ENCODE peak calls at places on chromosomes 12 and 14, in six cellular contexts. Z is thyroid gland, G is ovary, P is A549, V is breast epithelium, R is heart left ventricle. C is an unnamed sample. For H3K9me3, the result is how much of the 10 kb centered on the place peaks cover.

GRCh38 chr12:112305951-112306350 is 76.3 kb downstream of the HECTD4 start:
- DNase-seq in R (no peak), V (no peak), Z (no peak), G (no peak), P (no peak), C (no peak)

GRCh38 chr12:72681028-72681427 is 408.9 kb downstream of the TRHDE start:
- DNase-seq in R (no peak), Z (no peak), V (no peak), G (no peak), P (no peak), C (no peak)

GRCh38 chr14:36429692-36430091 is 90.3 kb downstream of the NKX2-1 start:
- DNase-seq in P (no peak), G (no peak), V (no peak), Z (no peak), R (no peak), C (no peak)

GRCh38 chr12:104473374-104473983 is 16.7 kb downstream of the CHST11 start:
- DNase-seq in G (no peak), V (no peak), R (no peak), P (no peak), Z (no peak), C (no peak)

GRCh38 chr14:99887407-99887806 is 94.2 kb downstream of the EML1 start:
- DNase-seq in R (no peak), Z (no peak), G (no peak), V (no peak), P (no peak), C (no peak)

GRCh38 chr14:106665814-106666213 is 1139.4 kb downstream of the TMEM121 start:
- DNase-seq in R (no peak), V (no peak), P (no peak), G (no peak), Z (no peak), C (no peak)

GRCh38 chr12:29157486-29157946 is 8.4 kb downstream of the FAR2 start:
- DNase-seq in Z (no peak), P (no peak), R (no peak), V (no peak), G (no peak), C (no peak)

GRCh38 chr14:58824106-58824505 is 186.3 kb downstream of the DACT1 start:
- DNase-seq in P (no peak), Z (no peak), V (no peak), R (no peak), G (no peak), C (no peak)

GRCh38 chr12:77047341-77048202 is 17.8 kb downstream of the E2F7 start:
- DNase-seq in R (no peak), G (no peak), P (no peak), Z (no peak), V (no peak), C (no peak)

GRCh38 chr12:8698132-8698829 is 490 bp downstream of the RIMKLB start:
- DNase-seq in V (peak), Z (peak), G (peak), P (peak), R (peak), C (peak)

GRCh38 chr12:68259318-68259940 is 6.0 kb upstream of the IL22 start:
- DNase-seq in Z (no peak), P (no peak), V (no peak), G (no peak), R (no peak), C (no peak)

GRCh38 chr12:70178038-70178437 is 65.2 kb upstream of the CNOT2 start:
- DNase-seq in P (no peak), Z (no peak), V (no peak), R (no peak), G (no peak), C (no peak)

GRCh38 chr14:99955826-99956455 is 109.3 kb upstream of the EVL start:
- DNase-seq in R (no peak), V (no peak), G (no peak), P (no peak), Z (no peak), C (no peak)

GRCh38 chr14:97166497-97166896 is 369.3 kb downstream of the VRK1 start:
- DNase-seq in R (no peak), G (no peak), Z (no peak), V (no peak), P (no peak), C (no peak)

GRCh38 chr12:88658009-88658408 is 77.7 kb upstream of the KITLG start:
- DNase-seq in V (no peak), G (no peak), R (peak), P (no peak), Z (no peak), C (no peak)

GRCh38 chr14:89000007-89000942 is 175.8 kb downstream of the TTC8 start:
- DNase-seq in Z (no peak), V (no peak), G (no peak), R (no peak), P (peak), C (no peak)

GRCh38 chr14:96925422-96925821 is 128.2 kb downstream of the VRK1 start:
- DNase-seq in P (no peak), V (no peak), Z (no peak), R (no peak), G (no peak), C (no peak)

GRCh38 chr12:56988207-56988739 is 18.1 kb downstream of the ZBTB39 start:
- DNase-seq in P (no peak), V (no peak), G (no peak), R (peak), Z (no peak), C (no peak)

GRCh38 chr12:68953536-68953935 is 20.6 kb upstream of the CPM start:
- DNase-seq in Z (no peak), R (no peak), P (no peak), G (no peak), V (no peak), C (no peak)

GRCh38 chr14:72745991-72746980 is 147.6 kb downstream of the DPF3 start:
- DNase-seq in R (no peak), V (no peak), G (peak), P (no peak), Z (peak), C (no peak)

GRCh38 chr14:97485172-97485571 is 688.0 kb downstream of the VRK1 start:
- DNase-seq in V (no peak), Z (no peak), G (no peak), P (no peak), R (no peak), C (no peak)

GRCh38 chr14:23123419-23123818 is 4.4 kb upstream of the CEBPE start:
- DNase-seq in V (peak), R (peak), P (no peak), Z (peak), G (peak), C (peak)

GRCh38 chr14:106200539-106201310 is 674.3 kb downstream of the TMEM121 start:
- DNase-seq in V (no peak), R (no peak), P (no peak), G (no peak), Z (no peak), C (no peak)

GRCh38 chr14:99058542-99058941 is 213.5 kb downstream of the BCL11B start:
- DNase-seq in V (no peak), Z (no peak), R (no peak), P (no peak), G (no peak), C (no peak)

GRCh38 chr12:1913377-1914115 is 4.9 kb downstream of the CACNA2D4 start:
- DNase-seq in P (no peak), G (no peak), V (peak), R (no peak), Z (no peak), C (peak)

GRCh38 chr12:47178014-47178413 is 98.3 kb upstream of the AMIGO2 start:
- DNase-seq in P (no peak), Z (no peak), G (no peak), R (no peak), V (no peak), C (no peak)

GRCh38 chr12:46371718-46372130 is 849 bp downstream of the SLC38A2 start:
- DNase-seq in V (peak), Z (peak), R (peak), G (no peak), P (peak), C (peak)

GRCh38 chr14:75294649-75295033 is 16.0 kb downstream of the FOS start:
- DNase-seq in P (peak), Z (no peak), V (no peak), G (no peak), R (no peak), C (no peak)

DNA sequence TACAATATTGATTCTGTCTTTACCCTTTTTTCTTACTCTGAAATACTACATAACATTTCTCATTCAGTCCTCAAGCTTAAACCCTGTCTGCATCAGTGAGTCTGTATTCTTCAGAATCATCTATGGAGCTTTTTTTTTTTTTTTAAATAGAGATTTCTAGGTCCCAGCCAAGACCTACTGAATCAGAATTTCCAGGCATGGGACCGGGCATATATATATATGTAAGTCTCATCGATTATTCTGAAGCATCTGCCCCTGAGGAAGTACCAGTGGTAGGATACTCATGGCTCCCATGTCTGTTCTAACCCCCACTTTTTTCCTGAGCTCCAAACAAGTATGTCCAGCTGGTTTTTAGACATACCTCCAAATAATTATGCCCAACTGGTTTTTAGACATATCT is 6.1 kb downstream of the DDX47 start:
- DNase-seq in Z (no peak), R (no peak), G (no peak), V (no peak), P (no peak), C (no peak)
- TF ChIP-seq POLR2A in Z (no peak), R (no peak), G (no peak), V (no peak), P (no peak), C (no peak)

GRCh38 chr12:133203344-133204263 is 22.3 kb downstream of the ZNF268 start:
- DNase-seq in G (no peak), V (no peak), P (no peak), Z (no peak), R (no peak), C (no peak)
- H3K9me3 ChIP-seq in G (under half), V (half or more), P (half or more), Z (under half), R (half or more), C (half or more)

GRCh38 chr14:87748558-87748957 is 244.4 kb downstream of the GALC start:
- DNase-seq in Z (no peak), R (no peak), V (no peak), P (no peak), G (no peak), C (no peak)
- TF ChIP-seq POLR2A in Z (no peak), R (no peak), V (no peak), P (no peak), G (no peak), C (no peak)

GRCh38 chr12:34391771-34392581 is 369.7 kb downstream of the ALG10 start:
- DNase-seq in V (no peak), P (no peak), Z (no peak), R (no peak), G (no peak), C (peak)
- H3K9me3 ChIP-seq in V (half or more), P (under half), Z (under half), R (under half), G (under half), C (under half)

DNA sequence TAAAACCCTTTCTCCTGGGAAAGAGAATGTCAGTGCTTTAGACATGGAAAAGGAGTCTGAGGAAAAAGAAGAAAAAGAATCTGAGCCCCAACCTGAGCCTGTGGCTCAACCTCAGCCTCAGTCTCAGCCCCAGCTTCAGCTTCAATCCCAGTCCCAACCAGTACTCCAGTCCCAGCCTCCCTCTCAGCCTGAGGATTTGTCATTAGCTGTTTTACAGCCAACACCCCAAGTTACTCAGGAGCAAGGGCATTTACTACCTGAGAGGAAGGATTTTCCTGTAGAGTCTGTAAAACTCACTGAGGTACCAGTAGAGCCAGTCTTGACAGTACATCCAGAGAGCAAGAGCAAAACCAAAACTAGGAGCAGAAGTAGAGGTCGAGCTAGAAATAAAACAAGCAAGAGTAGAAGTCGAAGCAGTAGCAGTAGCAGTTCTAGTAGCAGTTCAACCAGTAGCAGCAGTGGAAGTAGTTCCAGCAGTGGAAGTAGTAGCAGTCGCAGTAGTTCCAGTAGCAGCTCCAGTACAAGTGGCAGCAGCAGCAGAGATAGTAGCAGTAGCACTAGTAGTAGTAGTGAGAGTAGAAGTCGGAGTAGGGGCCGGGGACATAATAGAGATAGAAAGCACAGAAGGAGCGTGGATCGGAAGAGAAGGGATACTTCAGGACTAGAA is 6.1 kb downstream of the PNN start:
- DNase-seq in V (no peak), Z (no peak), P (no peak), R (no peak), G (no peak), C (no peak)
- TF ChIP-seq POLR2A in V (no peak), Z (no peak), P (no peak), R (no peak), G (no peak), C (no peak)

GRCh38 chr14:20247651-20248246 is 8.7 kb downstream of the OR11H4 start:
- DNase-seq in R (no peak), Z (no peak), G (no peak), V (no peak), P (peak), C (no peak)
- H3K9me3 ChIP-seq in R (under half), Z (under half), G (under half), V (under half), P (under half), C (under half)

GRCh38 chr12:120711411-120711810 is 1.2 kb downstream of the UNC119B start:
- DNase-seq in Z (no peak), P (no peak), R (no peak), V (no peak), G (no peak), C (no peak)

GRCh38 chr12:120712654-120713053 is 2.4 kb downstream of the UNC119B start:
- DNase-seq in Z (no peak), P (no peak), R (no peak), G (no peak), V (no peak), C (no peak)

GRCh38 chr12:120708646-120709045 is 1.6 kb upstream of the UNC119B start:
- DNase-seq in P (no peak), Z (peak), V (no peak), R (no peak), G (no peak), C (no peak)

GRCh38 chr12:120710805-120711296 is 593 bp downstream of the UNC119B start:
- DNase-seq in P (peak), R (peak), Z (peak), V (no peak), G (peak), C (no peak)

GRCh38 chr12:120709976-120710804 is at the start of gene UNC119B:
- DNase-seq in Z (peak), R (peak), G (peak), V (peak), P (peak), C (peak)
- TF ChIP-seq POLR2A in Z (peak), R (no peak), G (peak), V (no peak), P (peak), C (no peak)